ENCODE peak calls at places on chromosome 3, in ten cellular contexts. One of them, this sample, is unnamed.
A peak's percentile ranks its signal among the peaks of the same experiment; 100 is the strongest.

GRCh38 chr3:106083207-106083606 is 214.4 kb upstream of the CBLB start:
- DNase-seq in A549: no peak
- DNase-seq in HCT116: no peak
- DNase-seq in ovary: no peak
- DNase-seq in adrenal gland: no peak
- DNase-seq in body of pancreas: no peak
- DNase-seq in vagina: no peak
- DNase-seq in endothelial cell of umbilical vein: no peak
- DNase-seq in transverse colon: no peak
- DNase-seq in thyroid gland: no peak
- DNase-seq in this sample: no peak

GRCh38 chr3:123733805-123734526 is 149.1 kb upstream of the HACD2 start:
- DNase-seq in A549: peak; percentile 63
- DNase-seq in adrenal gland: no peak
- DNase-seq in ovary: no peak
- DNase-seq in thyroid gland: no peak
- DNase-seq in vagina: no peak
- DNase-seq in body of pancreas: no peak
- DNase-seq in HCT116: no peak
- DNase-seq in endothelial cell of umbilical vein: no peak
- DNase-seq in transverse colon: no peak
- DNase-seq in this sample: no peak

GRCh38 chr3:117192888-117193287 is 483.3 kb downstream of the TUSC7 start:
- DNase-seq in body of pancreas: no peak
- DNase-seq in vagina: no peak
- DNase-seq in endothelial cell of umbilical vein: no peak
- DNase-seq in adrenal gland: no peak
- DNase-seq in thyroid gland: peak; percentile 48
- DNase-seq in transverse colon: no peak
- DNase-seq in ovary: no peak
- DNase-seq in HCT116: no peak
- DNase-seq in A549: no peak
- DNase-seq in this sample: no peak

GRCh38 chr3:51680663-51681230 is 9.7 kb downstream of the TEX264 start:
- DNase-seq in endothelial cell of umbilical vein: no peak
- DNase-seq in adrenal gland: no peak
- DNase-seq in thyroid gland: no peak
- DNase-seq in HCT116: no peak
- DNase-seq in transverse colon: no peak
- DNase-seq in A549: no peak
- DNase-seq in body of pancreas: no peak
- DNase-seq in ovary: no peak
- DNase-seq in vagina: no peak
- DNase-seq in this sample: no peak

GRCh38 chr3:41574900-41575299 is 375.6 kb downstream of the CTNNB1 start:
- DNase-seq in body of pancreas: no peak
- DNase-seq in transverse colon: no peak
- DNase-seq in ovary: no peak
- DNase-seq in A549: no peak
- DNase-seq in adrenal gland: no peak
- DNase-seq in HCT116: no peak
- DNase-seq in thyroid gland: no peak
- DNase-seq in endothelial cell of umbilical vein: no peak
- DNase-seq in vagina: no peak
- DNase-seq in this sample: no peak

GRCh38 chr3:17801131-17801530 is 58.7 kb upstream of the TBC1D5 start:
- DNase-seq in transverse colon: no peak
- DNase-seq in HCT116: no peak
- DNase-seq in vagina: no peak
- DNase-seq in thyroid gland: no peak
- DNase-seq in adrenal gland: no peak
- DNase-seq in A549: no peak
- DNase-seq in ovary: no peak
- DNase-seq in endothelial cell of umbilical vein: no peak
- DNase-seq in body of pancreas: no peak
- DNase-seq in this sample: no peak

GRCh38 chr3:134769469-134769868 is 25.6 kb upstream of the EPHB1 start:
- DNase-seq in A549: no peak
- DNase-seq in thyroid gland: no peak
- DNase-seq in ovary: no peak
- DNase-seq in body of pancreas: peak; percentile 26
- DNase-seq in adrenal gland: no peak
- DNase-seq in HCT116: no peak
- DNase-seq in endothelial cell of umbilical vein: no peak
- DNase-seq in vagina: no peak
- DNase-seq in transverse colon: no peak
- DNase-seq in this sample: no peak

GRCh38 chr3:129315386-129315991 is 36.8 kb downstream of the HMCES start:
- DNase-seq in HCT116: no peak
- DNase-seq in ovary: peak; percentile 60
- DNase-seq in body of pancreas: peak; percentile 46
- DNase-seq in transverse colon: peak; percentile 44
- DNase-seq in thyroid gland: peak; percentile 64
- DNase-seq in adrenal gland: peak; percentile 43
- DNase-seq in endothelial cell of umbilical vein: peak; percentile 49
- DNase-seq in vagina: no peak
- DNase-seq in A549: no peak
- DNase-seq in this sample: peak; percentile 38

GRCh38 chr3:32177702-32178198 is 60.7 kb upstream of the CMTM8 start:
- DNase-seq in body of pancreas: peak; percentile 93
- DNase-seq in HCT116: peak; percentile 90
- DNase-seq in adrenal gland: peak; percentile 80
- DNase-seq in ovary: no peak
- DNase-seq in thyroid gland: peak; percentile 67
- DNase-seq in vagina: no peak
- DNase-seq in A549: peak; percentile 67
- DNase-seq in transverse colon: peak; percentile 67
- DNase-seq in endothelial cell of umbilical vein: peak; percentile 91
- DNase-seq in this sample: peak; percentile 85

GRCh38 chr3:120436523-120437050 is 14.2 kb downstream of the FSTL1 start:
- DNase-seq in endothelial cell of umbilical vein: no peak
- DNase-seq in HCT116: no peak
- DNase-seq in transverse colon: no peak
- DNase-seq in ovary: no peak
- DNase-seq in adrenal gland: no peak
- DNase-seq in vagina: no peak
- DNase-seq in body of pancreas: no peak
- DNase-seq in thyroid gland: no peak
- DNase-seq in A549: no peak
- DNase-seq in this sample: no peak

GRCh38 chr3:194738254-194739093 is 52.8 kb downstream of the FAM43A start:
- DNase-seq in adrenal gland: peak; percentile 40
- DNase-seq in A549: no peak
- DNase-seq in body of pancreas: peak; percentile 47
- DNase-seq in thyroid gland: peak; percentile 73
- DNase-seq in vagina: no peak
- DNase-seq in ovary: no peak
- DNase-seq in endothelial cell of umbilical vein: peak; percentile 76
- DNase-seq in HCT116: peak; percentile 22
- DNase-seq in transverse colon: no peak
- DNase-seq in this sample: no peak

GRCh38 chr3:195769551-195769950 is 42.2 kb downstream of the MUC4 start:
- DNase-seq in endothelial cell of umbilical vein: no peak
- DNase-seq in adrenal gland: no peak
- DNase-seq in transverse colon: no peak
- DNase-seq in ovary: no peak
- DNase-seq in body of pancreas: no peak
- DNase-seq in thyroid gland: no peak
- DNase-seq in HCT116: no peak
- DNase-seq in A549: no peak
- DNase-seq in vagina: no peak
- DNase-seq in this sample: peak; percentile 10

GRCh38 chr3:113018461-113019181 is 27.8 kb downstream of the GTPBP8 start:
- DNase-seq in HCT116: no peak
- DNase-seq in transverse colon: no peak
- DNase-seq in ovary: no peak
- DNase-seq in thyroid gland: no peak
- DNase-seq in A549: no peak
- DNase-seq in endothelial cell of umbilical vein: no peak
- DNase-seq in vagina: no peak
- DNase-seq in adrenal gland: no peak
- DNase-seq in body of pancreas: peak; percentile 6
- DNase-seq in this sample: peak; percentile 18

GRCh38 chr3:171226794-171227193 is 200.3 kb upstream of the SLC2A2 start:
- DNase-seq in adrenal gland: no peak
- DNase-seq in HCT116: no peak
- DNase-seq in endothelial cell of umbilical vein: no peak
- DNase-seq in A549: no peak
- DNase-seq in body of pancreas: no peak
- DNase-seq in transverse colon: no peak
- DNase-seq in ovary: no peak
- DNase-seq in vagina: no peak
- DNase-seq in thyroid gland: no peak
- DNase-seq in this sample: no peak
- H3K4me3 ChIP-seq in adrenal gland: no peak overlapping the region
- H3K4me3 ChIP-seq in HCT116: no peak overlapping the region
- H3K4me3 ChIP-seq in endothelial cell of umbilical vein: no peak overlapping the region
- H3K4me3 ChIP-seq in A549: no peak overlapping the region
- H3K4me3 ChIP-seq in body of pancreas: no peak overlapping the region
- H3K4me3 ChIP-seq in transverse colon: no peak overlapping the region
- H3K4me3 ChIP-seq in ovary: no peak overlapping the region
- H3K4me3 ChIP-seq in vagina: no peak overlapping the region
- H3K4me3 ChIP-seq in thyroid gland: no peak overlapping the region
- H3K4me3 ChIP-seq in this sample: no peak overlapping the region

GRCh38 chr3:149384167-149384566 is 6.7 kb upstream of the TM4SF1 start:
- DNase-seq in thyroid gland: no peak
- DNase-seq in body of pancreas: no peak
- DNase-seq in vagina: no peak
- DNase-seq in ovary: no peak
- DNase-seq in adrenal gland: no peak
- DNase-seq in HCT116: no peak
- DNase-seq in A549: no peak
- DNase-seq in transverse colon: no peak
- DNase-seq in endothelial cell of umbilical vein: no peak
- DNase-seq in this sample: no peak

GRCh38 chr3:149386299-149386606 is 8.8 kb upstream of the TM4SF1 start:
- DNase-seq in A549: no peak
- DNase-seq in adrenal gland: no peak
- DNase-seq in HCT116: no peak
- DNase-seq in body of pancreas: no peak
- DNase-seq in ovary: no peak
- DNase-seq in endothelial cell of umbilical vein: no peak
- DNase-seq in thyroid gland: no peak
- DNase-seq in transverse colon: no peak
- DNase-seq in vagina: no peak
- DNase-seq in this sample: no peak

GRCh38 chr3:149384911-149385321 is 7.5 kb upstream of the TM4SF1 start:
- DNase-seq in A549: no peak
- DNase-seq in endothelial cell of umbilical vein: no peak
- DNase-seq in HCT116: no peak
- DNase-seq in body of pancreas: no peak
- DNase-seq in ovary: peak; percentile 18
- DNase-seq in vagina: no peak
- DNase-seq in thyroid gland: no peak
- DNase-seq in transverse colon: no peak
- DNase-seq in adrenal gland: no peak
- DNase-seq in this sample: peak; percentile 72

GRCh38 chr3:149383703-149384102 is 6.3 kb upstream of the TM4SF1 start:
- DNase-seq in vagina: no peak
- DNase-seq in thyroid gland: no peak
- DNase-seq in ovary: no peak
- DNase-seq in body of pancreas: no peak
- DNase-seq in A549: no peak
- DNase-seq in endothelial cell of umbilical vein: no peak
- DNase-seq in adrenal gland: no peak
- DNase-seq in transverse colon: no peak
- DNase-seq in HCT116: no peak
- DNase-seq in this sample: no peak

GRCh38 chr3:149385617-149386298 is 8.3 kb upstream of the TM4SF1 start:
- DNase-seq in HCT116: no peak
- DNase-seq in A549: no peak
- DNase-seq in ovary: no peak
- DNase-seq in thyroid gland: no peak
- DNase-seq in vagina: no peak
- DNase-seq in transverse colon: no peak
- DNase-seq in body of pancreas: no peak
- DNase-seq in endothelial cell of umbilical vein: no peak
- DNase-seq in adrenal gland: no peak
- DNase-seq in this sample: peak; percentile 75
- TF ChIP-seq POLR2A in HCT116: no peak
- TF ChIP-seq POLR2A in A549: no peak
- TF ChIP-seq POLR2A in ovary: no peak
- TF ChIP-seq POLR2A in thyroid gland: no peak
- TF ChIP-seq POLR2A in vagina: no peak
- TF ChIP-seq POLR2A in transverse colon: no peak
- TF ChIP-seq POLR2A in body of pancreas: no peak
- TF ChIP-seq POLR2A in endothelial cell of umbilical vein: no peak
- TF ChIP-seq POLR2A in adrenal gland: no peak
- TF ChIP-seq POLR2A in this sample: no peak

GRCh38 chr3:57292159-57292894 is at the start of gene ASB14:
- DNase-seq in body of pancreas: no peak
- DNase-seq in endothelial cell of umbilical vein: no peak
- DNase-seq in ovary: no peak
- DNase-seq in thyroid gland: no peak
- DNase-seq in A549: no peak
- DNase-seq in vagina: no peak
- DNase-seq in HCT116: no peak
- DNase-seq in adrenal gland: no peak
- DNase-seq in transverse colon: no peak
- DNase-seq in this sample: no peak
- H3K4me3 ChIP-seq in body of pancreas: no peak within 1 kb of the TSS
- H3K4me3 ChIP-seq in endothelial cell of umbilical vein: no peak within 1 kb of the TSS
- H3K4me3 ChIP-seq in ovary: no peak within 1 kb of the TSS
- H3K4me3 ChIP-seq in thyroid gland: no peak within 1 kb of the TSS
- H3K4me3 ChIP-seq in A549: no peak within 1 kb of the TSS
- H3K4me3 ChIP-seq in vagina: no peak within 1 kb of the TSS
- H3K4me3 ChIP-seq in HCT116: no peak within 1 kb of the TSS
- H3K4me3 ChIP-seq in adrenal gland: no peak within 1 kb of the TSS
- H3K4me3 ChIP-seq in transverse colon: no peak within 1 kb of the TSS
- H3K4me3 ChIP-seq in this sample: no peak within 1 kb of the TSS

GRCh38 chr3:157160652-157161480 is 919 bp upstream of the CCNL1 start:
- DNase-seq in transverse colon: peak; percentile 89
- DNase-seq in vagina: peak; percentile 96
- DNase-seq in body of pancreas: peak; percentile 95
- DNase-seq in A549: peak; percentile 59
- DNase-seq in endothelial cell of umbilical vein: peak; percentile 93
- DNase-seq in HCT116: peak; percentile 53
- DNase-seq in ovary: peak; percentile 91
- DNase-seq in adrenal gland: peak; percentile 89
- DNase-seq in thyroid gland: peak; percentile 87
- DNase-seq in this sample: peak; percentile 82

GRCh38 chr3:157157836-157158235 is 2.1 kb downstream of the CCNL1 start:
- DNase-seq in ovary: no peak
- DNase-seq in vagina: no peak
- DNase-seq in thyroid gland: no peak
- DNase-seq in HCT116: no peak
- DNase-seq in body of pancreas: no peak
- DNase-seq in adrenal gland: no peak
- DNase-seq in endothelial cell of umbilical vein: no peak
- DNase-seq in A549: no peak
- DNase-seq in transverse colon: no peak
- DNase-seq in this sample: no peak

GRCh38 chr3:157156844-157157635 is 2.9 kb downstream of the CCNL1 start:
- DNase-seq in ovary: no peak
- DNase-seq in HCT116: no peak
- DNase-seq in adrenal gland: no peak
- DNase-seq in endothelial cell of umbilical vein: no peak
- DNase-seq in transverse colon: no peak
- DNase-seq in body of pancreas: no peak
- DNase-seq in thyroid gland: no peak
- DNase-seq in vagina: no peak
- DNase-seq in A549: no peak
- DNase-seq in this sample: no peak

GRCh38 chr3:157159037-157159761 is 748 bp downstream of the CCNL1 start:
- DNase-seq in vagina: no peak
- DNase-seq in HCT116: no peak
- DNase-seq in body of pancreas: peak; percentile 84
- DNase-seq in transverse colon: peak; percentile 79
- DNase-seq in A549: no peak
- DNase-seq in adrenal gland: peak; percentile 69
- DNase-seq in endothelial cell of umbilical vein: peak; percentile 58
- DNase-seq in ovary: peak; percentile 63
- DNase-seq in thyroid gland: peak; percentile 70
- DNase-seq in this sample: peak; percentile 65

GRCh38 chr3:157159762-157160651 is at the start of gene CCNL1:
- DNase-seq in body of pancreas: peak; percentile 97
- DNase-seq in ovary: peak; percentile 98
- DNase-seq in endothelial cell of umbilical vein: peak; percentile 96
- DNase-seq in A549: peak; percentile 83
- DNase-seq in transverse colon: peak; percentile 98
- DNase-seq in thyroid gland: peak; percentile 96
- DNase-seq in adrenal gland: peak; percentile 98
- DNase-seq in HCT116: peak; percentile 96
- DNase-seq in vagina: peak; percentile 97
- DNase-seq in this sample: peak; percentile 97
- TF ChIP-seq POLR2A in body of pancreas: peak; percentile 100
- TF ChIP-seq POLR2A in ovary: peak; percentile 100
- TF ChIP-seq POLR2A in endothelial cell of umbilical vein: peak; percentile 98
- TF ChIP-seq POLR2A in A549: peak; percentile 95
- TF ChIP-seq POLR2A in transverse colon: peak; percentile 100
- TF ChIP-seq POLR2A in thyroid gland: peak; percentile 100
- TF ChIP-seq POLR2A in adrenal gland: peak; percentile 100
- TF ChIP-seq POLR2A in HCT116: peak; percentile 99
- TF ChIP-seq POLR2A in vagina: peak; percentile 99
- TF ChIP-seq POLR2A in this sample: peak; percentile 97

This sample was measured in testis.